ENCODE peak calls at places on chromosome 5, in four cellular contexts. T is H9, M is IMR-90, D is neuronal stem cell. W is an unnamed sample.

GRCh38 chr5:56012281-56012963 is 17.7 kb upstream of the IL6ST start:
- DNase-seq in T (no peak), M (peak; percentile 82), D (no peak), W (peak; percentile 65)

GRCh38 chr5:73938280-73938937 is 312.4 kb downstream of the ARHGEF28 start:
- DNase-seq in T (no peak), M (peak; percentile 96), D (no peak), W (peak; percentile 95)

GRCh38 chr5:170545313-170545712 is 41.5 kb downstream of the KCNIP1 start:
- DNase-seq in T (no peak), M (no peak), D (no peak), W (no peak)

GRCh38 chr5:1726469-1726865 is 73.2 kb downstream of the MRPL36 start:
- DNase-seq in T (peak; percentile 16), M (no peak), D (no peak), W (no peak)

GRCh38 chr5:57937501-57937900 is 454.9 kb upstream of the ACTBL2 start:
- DNase-seq in T (no peak), M (peak; percentile 24), D (no peak), W (no peak)

GRCh38 chr5:61802456-61802855 is 470.4 kb downstream of the ZSWIM6 start:
- DNase-seq in T (no peak), M (no peak), D (no peak), W (no peak)

GRCh38 chr5:143698534-143698933 is 113.4 kb upstream of the HMHB1 start:
- DNase-seq in T (no peak), M (no peak), D (no peak), W (no peak)

GRCh38 chr5:124289641-124290201 is 456.7 kb downstream of the ZNF608 start:
- DNase-seq in T (peak; percentile 90), M (no peak), D (no peak), W (no peak)

GRCh38 chr5:157540707-157541451 is 34.7 kb downstream of the ADAM19 start:
- DNase-seq in T (no peak), M (peak; percentile 84), D (no peak), W (peak; percentile 81)

GRCh38 chr5:89338935-89339334 is 456.0 kb upstream of the MEF2C start:
- DNase-seq in T (no peak), M (peak; percentile 28), D (no peak), W (peak; percentile 73)

GRCh38 chr5:159582756-159583523 is 252.7 kb upstream of the IL12B start:
- DNase-seq in T (no peak), M (peak; percentile 18), D (no peak), W (peak; percentile 7)

GRCh38 chr5:67173959-67174358 is 22.6 kb downstream of the CD180 start:
- DNase-seq in T (no peak), M (no peak), D (no peak), W (no peak)

GRCh38 chr5:139644646-139645494 is 3.3 kb upstream of the CXXC5 start:
- DNase-seq in T (no peak), M (no peak), D (no peak), W (no peak)

GRCh38 chr5:137563646-137564474 is 64.7 kb upstream of the SPOCK1 start:
- DNase-seq in T (no peak), M (peak; percentile 41), D (no peak), W (no peak)

GRCh38 chr5:179819296-179820126 is 1.2 kb upstream of the SQSTM1 start:
- DNase-seq in T (peak; percentile 90), M (peak; percentile 77), D (no peak), W (peak; percentile 88)

GRCh38 chr5:116378007-116378831 is 196.4 kb downstream of the SEMA6A start:
- DNase-seq in T (no peak), M (no peak), D (no peak), W (no peak)

GRCh38 chr5:158737536-158738027 is 362.1 kb downstream of the EBF1 start:
- DNase-seq in T (peak; percentile 44), M (no peak), D (peak; percentile 39), W (no peak)

GRCh38 chr5:172424111-172424490 is 30.2 kb downstream of the SH3PXD2B start:
- DNase-seq in T (no peak), M (no peak), D (no peak), W (no peak)

GRCh38 chr5:73981696-73982095 is 355.7 kb downstream of the ARHGEF28 start:
- DNase-seq in T (no peak), M (no peak), D (no peak), W (no peak)

GRCh38 chr5:98391921-98392625 is 381.4 kb upstream of the RGMB start:
- DNase-seq in T (no peak), M (no peak), D (no peak), W (no peak)

GRCh38 chr5:111914957-111915356 is 158.0 kb upstream of the NREP start:
- DNase-seq in T (no peak), M (no peak), D (no peak), W (no peak)

GRCh38 chr5:74143724-74144330 is 496.7 kb downstream of the ENC1 start:
- DNase-seq in T (no peak), M (no peak), D (no peak), W (no peak)

GRCh38 chr5:57824047-57824446 is 341.4 kb upstream of the ACTBL2 start:
- DNase-seq in T (no peak), M (peak; percentile 91), D (no peak), W (no peak)

GRCh38 chr5:179866241-179867078 is 7.8 kb upstream of the MRNIP start:
- DNase-seq in T (no peak), M (no peak), D (no peak), W (no peak)

GRCh38 chr5:6446042-6446441 is 2.6 kb upstream of the UBE2QL1 start:
- DNase-seq in T (no peak), M (no peak), D (no peak), W (no peak)

GRCh38 chr5:6446626-6447309 is 1.9 kb upstream of the UBE2QL1 start:
- DNase-seq in T (no peak), M (no peak), D (no peak), W (no peak)

GRCh38 chr5:6448622-6449464 is at the start of gene UBE2QL1:
- DNase-seq in T (peak; percentile 45), M (no peak), D (no peak), W (peak; percentile 1)

GRCh38 chr5:6448141-6448491 is 543 bp upstream of the UBE2QL1 start:
- DNase-seq in T (no peak), M (no peak), D (no peak), W (no peak)

DNA sequence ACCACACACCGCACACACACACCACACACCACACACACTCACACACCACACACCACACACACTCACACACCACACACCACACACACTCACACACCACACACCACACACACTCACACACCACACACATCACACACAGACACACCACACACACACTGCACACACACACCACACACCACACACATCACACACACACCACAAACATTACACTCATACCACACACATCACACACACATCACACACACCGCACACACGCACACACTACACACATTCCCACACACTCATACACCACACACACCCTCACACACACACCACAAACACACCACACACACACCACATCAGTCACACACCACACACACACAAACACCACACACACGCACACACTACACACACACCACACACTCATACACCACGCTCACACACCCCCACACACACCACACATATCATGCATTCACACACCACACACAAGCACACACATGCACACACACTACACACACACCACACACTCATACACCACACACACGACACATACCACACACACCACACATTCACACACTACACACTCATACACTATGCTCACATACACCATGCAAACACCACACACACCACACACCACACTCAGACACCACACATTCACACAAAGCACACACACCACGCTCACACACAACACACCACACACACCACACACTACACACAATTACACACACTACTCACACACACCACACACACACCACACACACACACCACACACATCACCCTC is 1.1 kb upstream of the UBE2QL1 start:
- DNase-seq in T (no peak), M (no peak), D (no peak), W (no peak)
- H2BK15ac ChIP-seq in T (no peak overlapping the region), M (no peak overlapping the region), D (peak overlapping the region; percentile 20), W (no peak overlapping the region)

DNA sequence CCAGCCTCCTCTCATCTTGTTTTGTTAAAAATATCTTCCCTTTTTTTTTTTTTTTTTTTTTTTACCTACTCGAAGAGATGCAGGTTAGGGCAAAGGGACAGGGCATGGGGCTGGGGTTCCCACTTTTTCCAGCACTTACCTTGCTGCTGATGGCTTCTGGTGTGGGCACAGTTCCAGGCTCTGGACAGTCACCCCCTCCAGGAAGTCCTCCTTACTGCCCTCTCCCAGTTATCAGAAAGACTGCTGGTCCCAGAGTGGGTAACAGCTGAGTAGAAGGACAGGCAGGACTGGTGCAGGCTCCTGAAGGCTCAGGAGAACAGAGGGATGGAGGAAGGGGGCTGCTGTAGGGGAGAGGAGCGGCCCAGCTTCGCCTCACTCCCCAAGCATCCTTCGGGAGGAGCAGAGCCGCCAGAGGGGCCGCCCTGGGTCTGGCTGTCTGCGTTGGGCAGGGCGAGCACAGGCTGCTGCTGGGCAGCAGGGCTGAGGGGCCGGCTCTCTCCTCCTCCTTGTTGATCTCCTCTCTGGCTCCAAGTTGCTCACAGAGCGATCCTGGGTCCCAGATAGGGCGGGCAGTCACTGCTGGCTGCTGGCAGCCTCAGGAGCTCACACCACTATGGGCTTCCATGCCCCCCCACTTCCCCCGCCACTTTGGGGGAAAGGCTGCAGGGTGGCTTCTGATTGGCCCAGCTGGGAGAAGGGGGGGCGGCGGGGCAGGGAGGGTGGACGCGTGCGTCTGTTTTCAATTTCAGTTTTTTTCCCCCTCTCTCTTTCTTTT is at the start of gene PDGFRB:
- DNase-seq in T (peak; percentile 76), M (peak; percentile 89), D (peak; percentile 65), W (peak; percentile 91)
- H3K14ac ChIP-seq in T (peak within 1 kb of the TSS; percentile 52), M (peak within 1 kb of the TSS; percentile 96), D (peak within 1 kb of the TSS; percentile 42), W (peak within 1 kb of the TSS; percentile 95)

GRCh38 chr5:102682102-102682647 is 72.9 kb upstream of the PAM start:
- DNase-seq in T (no peak), M (no peak), D (no peak), W (no peak)

GRCh38 chr5:102681403-102681983 is 73.6 kb upstream of the PAM start:
- DNase-seq in T (peak; percentile 63), M (peak; percentile 73), D (peak; percentile 65), W (peak; percentile 69)

GRCh38 chr5:102678267-102679058 is 76.6 kb upstream of the PAM start:
- DNase-seq in T (no peak), M (peak; percentile 60), D (no peak), W (no peak)
- H3K23ac ChIP-seq in T (no peak overlapping the region), M (no peak overlapping the region), D (no peak overlapping the region), W (no peak overlapping the region)

DNA sequence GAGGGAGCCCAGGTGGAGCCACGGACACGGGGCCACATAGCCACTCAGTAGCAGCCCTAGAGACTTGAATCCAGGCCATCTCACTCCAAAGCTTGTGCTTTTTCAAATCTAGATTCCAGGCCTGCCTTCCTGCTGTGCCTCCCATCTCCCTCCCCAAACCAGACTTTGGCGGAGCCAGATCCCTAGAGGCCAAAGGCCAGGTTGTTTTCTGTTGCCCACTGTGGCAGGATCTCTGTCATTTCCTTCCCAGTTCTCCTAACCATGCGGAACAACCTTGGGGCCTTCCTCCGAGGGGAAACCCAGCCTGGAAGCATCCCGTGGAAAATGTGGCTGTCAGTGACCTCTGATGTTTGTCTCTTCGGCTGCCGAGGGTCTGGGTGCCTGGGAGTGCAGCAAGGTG is 16.4 kb upstream of the RPS14 start:
- DNase-seq in T (no peak), M (no peak), D (no peak), W (no peak)
- H2BK15ac ChIP-seq in T (no peak overlapping the region), M (no peak overlapping the region), D (peak overlapping the region; percentile 84), W (peak overlapping the region; percentile 73)

W was measured in mesenchymal stem cell.